ENCODE peak calls at places on chromosome 14, in four cellular contexts. V, L, H and J are unnamed samples.

GRCh38 chr14:35628989-35629388 is 95.0 kb downstream of the INSM2 start:
- DNase-seq in V (no peak), L (no peak), H (no peak), J (no peak)

GRCh38 chr14:28348797-28349196 is 417.8 kb upstream of the FOXG1 start:
- DNase-seq in H (no peak), L (no peak), V (no peak), J (no peak)

GRCh38 chr14:95256776-95257060 is 63.0 kb downstream of the CLMN start:
- DNase-seq in V (no peak), H (no peak), L (no peak), J (no peak)

GRCh38 chr14:23704890-23705289 is 68.7 kb downstream of the DHRS2 start:
- DNase-seq in V (no peak), H (no peak), L (peak; percentile 44), J (no peak)

GRCh38 chr14:103694572-103695026 is 20.7 kb downstream of the XRCC3 start:
- DNase-seq in L (no peak), H (no peak), V (no peak), J (no peak)

GRCh38 chr14:69268223-69268622 is 8.3 kb downstream of the GALNT16 start:
- DNase-seq in V (no peak), H (no peak), L (no peak), J (no peak)

GRCh38 chr14:68444449-68445168 is 348.3 kb downstream of the ZFP36L1 start:
- DNase-seq in H (no peak), L (peak; percentile 20), V (no peak), J (no peak)

GRCh38 chr14:77641534-77642341 is 25.3 kb upstream of the SPTLC2 start:
- DNase-seq in L (no peak), H (no peak), V (no peak), J (peak; percentile 16)

GRCh38 chr14:46820291-46820690 is 168.7 kb upstream of the RPL10L start:
- DNase-seq in V (no peak), L (no peak), H (no peak), J (no peak)

GRCh38 chr14:57319636-57320035 is 50.9 kb downstream of the AP5M1 start:
- DNase-seq in V (no peak), L (no peak), H (no peak), J (no peak)

GRCh38 chr14:20190596-20190995 is at the start of gene OR11G2:
- DNase-seq in L (no peak), V (no peak), H (no peak), J (no peak)

GRCh38 chr14:89493877-89494634 is 77.0 kb upstream of the FOXN3 start:
- DNase-seq in V (no peak), L (peak; percentile 73), H (peak; percentile 31), J (peak; percentile 47)

GRCh38 chr14:58747181-58747580 is 109.4 kb downstream of the DACT1 start:
- DNase-seq in L (no peak), H (no peak), V (no peak), J (no peak)

GRCh38 chr14:53567236-53567785 is 389.3 kb downstream of the BMP4 start:
- DNase-seq in H (no peak), V (peak; percentile 7), L (no peak), J (no peak)

GRCh38 chr14:69242311-69243224 is 17.4 kb upstream of the GALNT16 start:
- DNase-seq in H (peak; percentile 83), V (no peak), L (peak; percentile 60), J (peak; percentile 13)

GRCh38 chr14:35406090-35406489 is 1.5 kb upstream of the NFKBIA start:
- DNase-seq in V (no peak), L (no peak), H (no peak), J (no peak)

GRCh38 chr14:54797986-54798385 is 104.6 kb downstream of the GCH1 start:
- DNase-seq in L (no peak), V (no peak), H (no peak), J (no peak)

GRCh38 chr14:83342590-83342989 is 1808.9 kb upstream of the SEL1L start:
- DNase-seq in V (no peak), L (no peak), H (no peak), J (no peak)

GRCh38 chr14:51963164-51963733 is 26.1 kb upstream of the RTRAF start:
- DNase-seq in H (no peak), V (no peak), L (no peak), J (no peak)

GRCh38 chr14:57293851-57294837 is 25.4 kb downstream of the AP5M1 start:
- DNase-seq in L (no peak), H (no peak), V (no peak), J (no peak)

GRCh38 chr14:63596998-63597658 is 44.5 kb downstream of the WDR89 start:
- DNase-seq in V (no peak), H (no peak), L (no peak), J (no peak)
- TF ChIP-seq TCF12 in V (no peak), H (no peak), L (no peak), J (no peak)

GRCh38 chr14:31942216-31942841 is 134.8 kb upstream of the ARHGAP5 start:
- DNase-seq in L (no peak), H (no peak), V (no peak), J (no peak)
- TF ChIP-seq TCF12 in L (no peak), H (no peak), V (no peak), J (no peak)

GRCh38 chr14:61501714-61502458 is 180.5 kb downstream of the PRKCH start:
- DNase-seq in V (no peak), L (no peak), H (no peak), J (no peak)

GRCh38 chr14:61504841-61505340 is 183.5 kb downstream of the PRKCH start:
- DNase-seq in V (no peak), L (no peak), H (no peak), J (no peak)

GRCh38 chr14:61502459-61503093 is 181.2 kb downstream of the PRKCH start:
- DNase-seq in H (no peak), L (no peak), V (peak; percentile 53), J (no peak)

GRCh38 chr14:61505815-61506809 is 184.7 kb downstream of the PRKCH start:
- DNase-seq in L (no peak), V (no peak), H (no peak), J (no peak)

DNA sequence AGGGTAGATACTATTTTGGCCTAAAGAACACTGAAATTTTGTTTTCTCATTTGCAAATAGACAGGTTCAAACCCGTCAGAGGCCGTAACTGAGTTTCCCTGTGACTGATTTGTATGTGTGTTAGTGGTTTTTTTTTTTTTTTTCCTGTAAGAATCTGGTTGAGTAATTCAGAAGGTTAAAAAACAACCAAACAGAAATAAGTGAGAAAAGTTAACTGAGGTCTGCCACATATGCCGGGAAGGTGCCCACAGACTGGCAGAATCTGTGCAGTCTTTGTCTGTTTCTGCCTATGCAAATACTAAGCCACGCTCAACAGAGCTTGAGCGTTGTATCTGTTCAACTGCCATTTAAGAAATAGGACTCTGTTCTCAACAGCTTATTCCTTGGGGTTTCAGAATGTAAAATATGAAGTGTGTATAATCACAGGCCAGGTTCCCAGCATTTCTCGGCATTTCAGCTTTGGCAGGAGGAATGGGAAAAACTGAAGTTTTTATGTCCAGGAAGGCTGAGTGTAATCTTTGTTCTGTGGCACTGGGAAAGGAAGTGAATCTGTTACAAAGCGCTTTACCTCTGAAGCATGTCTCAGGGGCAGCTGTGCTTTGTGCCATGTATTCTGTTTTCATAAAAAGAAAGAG is 181.9 kb downstream of the PRKCH start:
- DNase-seq in H (no peak), L (no peak), V (no peak), J (peak; percentile 94)
- TF ChIP-seq TCF12 in H (no peak), L (no peak), V (no peak), J (no peak)

DNA sequence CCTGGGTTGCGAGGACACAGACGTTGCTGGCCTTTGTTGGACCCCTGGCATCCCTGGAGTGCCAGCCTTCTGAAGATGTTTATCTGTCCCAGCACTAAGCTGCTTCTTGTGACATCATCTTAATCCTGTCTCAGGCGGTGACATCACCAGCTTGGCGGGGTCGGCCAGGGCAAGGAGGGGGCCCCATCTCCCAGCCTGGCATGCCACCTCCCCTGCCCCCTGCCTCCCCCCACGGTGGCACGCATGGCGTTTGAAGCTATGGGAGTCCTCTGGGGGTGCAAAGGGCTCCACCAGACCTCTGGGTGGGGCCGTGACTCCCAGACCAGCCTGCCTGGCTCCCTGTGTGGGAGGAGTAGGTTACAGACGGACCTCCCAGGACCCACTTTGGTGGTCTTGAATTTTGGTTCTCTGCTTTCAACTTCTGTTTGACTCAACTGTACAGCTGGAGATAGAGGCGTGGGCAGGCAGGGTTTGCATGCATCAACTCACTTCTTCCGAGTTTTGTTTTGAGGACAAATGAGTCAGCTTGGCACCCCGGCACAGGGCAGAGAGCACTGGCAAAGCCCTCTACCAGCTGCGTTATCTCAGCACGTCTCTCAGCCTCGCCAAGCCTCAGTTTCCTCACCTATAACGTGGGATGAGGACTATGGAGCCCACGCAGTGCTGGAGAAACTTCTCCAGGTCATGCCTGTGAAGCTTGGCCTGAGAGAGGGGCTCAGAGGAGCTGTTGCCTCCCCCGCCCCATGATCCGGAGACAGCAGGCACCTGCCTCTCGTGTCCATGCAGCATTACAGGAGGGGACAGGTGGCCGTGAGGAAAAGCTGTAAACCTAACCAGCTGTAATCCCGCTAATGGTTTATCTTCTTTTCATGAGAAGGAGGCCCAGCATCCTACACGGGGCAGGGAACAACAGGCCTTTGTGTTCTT is 38.8 kb upstream of the EML1 start:
- DNase-seq in H (no peak), V (no peak), L (no peak), J (no peak)
- TF ChIP-seq TCF12 in H (peak; percentile 26), V (no peak), L (no peak), J (no peak)

DNA sequence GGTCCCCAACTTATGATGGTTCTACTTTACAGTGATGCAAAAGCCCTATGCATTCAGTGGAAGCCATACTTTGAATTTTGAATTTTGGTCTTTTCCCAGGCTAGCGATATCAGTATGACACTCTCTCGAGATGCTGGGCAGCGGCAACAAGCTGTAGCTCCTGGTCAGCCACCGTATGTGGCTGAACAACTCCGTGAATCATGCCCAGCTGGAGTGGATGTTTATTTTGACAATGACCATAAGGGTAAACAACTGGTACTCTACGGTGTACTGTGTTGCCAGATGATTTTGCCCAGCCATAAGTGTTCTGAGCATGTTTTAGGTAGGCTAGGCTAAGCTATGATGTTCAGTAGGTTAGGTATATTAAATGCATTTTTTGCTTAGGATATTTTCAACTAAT is 8.2 kb upstream of the ZNF410 start:
- DNase-seq in H (no peak), L (no peak), V (no peak), J (no peak)
- TF ChIP-seq TCF12 in H (no peak), L (no peak), V (no peak), J (no peak)

GRCh38 chr14:62722406-62722805 is 322.9 kb downstream of the KCNH5 start:
- DNase-seq in L (no peak), V (no peak), H (no peak), J (no peak)

GRCh38 chr14:62718629-62719028 is 326.6 kb downstream of the KCNH5 start:
- DNase-seq in V (no peak), H (no peak), L (no peak), J (no peak)
- TF ChIP-seq TCF12 in V (no peak), H (no peak), L (no peak), J (no peak)

GRCh38 chr14:101828038-101828437 is 66.5 kb downstream of the PPP2R5C start:
- DNase-seq in V (no peak), L (no peak), H (no peak), J (no peak)
- TF ChIP-seq TCF12 in V (no peak), L (no peak), H (no peak), J (no peak)